ENCODE peak calls at places on chromosomes 7 and 10, in six cellular contexts. Q is MM.1S; J is cardiac muscle cell; N is adrenal gland; P is fibroblast of lung; C is CD8-positive, alpha-beta T cell. L is an unnamed sample.

GRCh38 chr7:30840176-30841024 is 69.2 kb downstream of the MINDY4 start:
- DNase-seq in J (no peak), Q (no peak), N (no peak), C (no peak), P (no peak), L (no peak)

GRCh38 chr10:5512881-5513698 is 11.7 kb upstream of the CALML3 start:
- DNase-seq in N (no peak), C (no peak), J (no peak), Q (no peak), P (no peak), L (no peak)

GRCh38 chr7:17844514-17845196 is 95.6 kb downstream of the SNX13 start:
- DNase-seq in J (no peak), N (no peak), Q (no peak), P (no peak), C (no peak), L (no peak)

GRCh38 chr10:124999433-125000365 is 57.8 kb downstream of the ZRANB1 start:
- DNase-seq in J (peak), C (no peak), P (peak), Q (no peak), N (peak), L (peak)

GRCh38 chr7:1091019-1091643 is 3.2 kb downstream of the GPER1 start:
- DNase-seq in J (no peak), Q (no peak), P (peak), N (no peak), C (no peak), L (no peak)

GRCh38 chr7:22150221-22150620 is 204.5 kb upstream of the CDCA7L start:
- DNase-seq in N (no peak), J (peak), C (no peak), Q (no peak), P (peak), L (no peak)

GRCh38 chr7:141550694-141551079 is 523 bp upstream of the AGK start:
- DNase-seq in N (no peak), J (no peak), C (no peak), Q (no peak), P (no peak), L (no peak)

GRCh38 chr10:122558452-122558851 is 2.1 kb upstream of the DMBT1 start:
- DNase-seq in Q (no peak), P (no peak), C (peak), N (no peak), J (no peak), L (no peak)

GRCh38 chr10:14681305-14681704 is 93.4 kb downstream of the FAM107B start:
- DNase-seq in J (no peak), N (no peak), P (no peak), Q (no peak), C (no peak), L (no peak)

GRCh38 chr10:111207525-111207924 is 130.7 kb downstream of the ADRA2A start:
- DNase-seq in Q (no peak), C (no peak), J (no peak), N (no peak), P (no peak), L (no peak)
- TF ChIP-seq CTCF in Q (no peak), C (no peak), J (no peak), N (no peak), P (no peak), L (peak)

GRCh38 chr7:130912910-130913720 is 179.1 kb upstream of the KLF14 start:
- DNase-seq in N (peak), J (peak), C (peak), Q (peak), P (peak), L (peak)
- H3K4me3 ChIP-seq in N (peak), J (no peak), C (peak), Q (peak), P (peak), L (peak)

GRCh38 chr10:42177077-42177792 is 461.1 kb downstream of the ZNF33B start:
- DNase-seq in Q (no peak), J (no peak), P (no peak), N (no peak), C (no peak), L (no peak)
- H3K27ac ChIP-seq in Q (no peak), J (no peak), P (no peak), N (no peak), C (no peak), L (no peak)

GRCh38 chr10:24465124-24465874 is 256.4 kb downstream of the KIAA1217 start:
- DNase-seq in C (no peak), N (no peak), Q (no peak), J (peak), P (peak), L (no peak)

GRCh38 chr10:24463683-24464426 is 254.9 kb downstream of the KIAA1217 start:
- DNase-seq in Q (peak), N (peak), C (no peak), J (peak), P (peak), L (peak)

GRCh38 chr10:24462340-24462739 is 253.4 kb downstream of the KIAA1217 start:
- DNase-seq in J (no peak), P (no peak), C (no peak), N (no peak), Q (no peak), L (no peak)

GRCh38 chr10:24465899-24466615 is 257.1 kb downstream of the KIAA1217 start:
- DNase-seq in N (peak), Q (peak), P (peak), C (no peak), J (peak), L (peak)

DNA sequence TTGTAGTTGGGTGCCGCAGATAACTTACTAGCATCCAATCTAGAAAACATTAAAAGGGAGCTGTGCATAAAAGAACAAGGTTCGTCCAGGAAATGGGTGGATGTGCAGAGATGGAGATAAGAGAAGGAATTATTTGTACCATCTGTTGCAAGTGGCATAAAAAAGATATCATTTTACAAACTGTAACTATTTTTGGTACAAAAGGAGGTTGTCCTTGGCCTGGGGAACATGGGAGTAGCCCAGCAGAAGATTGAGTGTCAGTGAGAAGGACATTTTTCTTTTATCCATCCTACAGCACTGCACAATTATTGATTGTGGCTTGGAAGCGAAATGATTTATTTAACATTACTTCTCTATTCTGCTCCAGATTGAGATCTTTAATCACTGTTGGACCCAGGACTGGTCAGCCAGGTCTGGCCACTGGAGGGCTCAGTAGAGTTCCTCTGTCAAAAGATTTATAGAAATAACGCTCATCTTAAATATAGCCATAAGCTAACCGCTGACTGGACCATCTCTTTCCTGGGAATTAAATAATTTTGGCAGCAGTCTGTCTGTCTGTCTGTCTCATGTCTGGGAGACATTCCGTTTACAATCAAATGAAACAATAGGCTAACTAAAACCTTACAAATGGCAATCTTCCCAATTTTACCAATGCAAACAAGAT is 254.1 kb downstream of the KIAA1217 start:
- DNase-seq in N (no peak), C (no peak), Q (no peak), P (peak), J (no peak), L (no peak)
- TF ChIP-seq CTCF in N (peak), C (no peak), Q (no peak), P (peak), J (peak), L (peak)

GRCh38 chr10:95785942-95786669 is 30.1 kb downstream of the ENTPD1 start:
- DNase-seq in N (no peak), P (no peak), J (no peak), Q (no peak), C (no peak), L (no peak)
- H3K4me3 ChIP-seq in N (no peak), P (no peak), J (no peak), Q (no peak), C (no peak), L (no peak)

GRCh38 chr7:42285383-42285824 is 48.4 kb upstream of the GLI3 start:
- DNase-seq in N (no peak), C (no peak), J (no peak), P (peak), Q (no peak), L (no peak)
- H3K27ac ChIP-seq in N (no peak), C (no peak), J (no peak), P (no peak), Q (no peak), L (no peak)

GRCh38 chr7:156833311-156833710 is 59.7 kb downstream of the LMBR1 start:
- DNase-seq in Q (no peak), J (no peak), P (no peak), C (no peak), N (no peak), L (no peak)

GRCh38 chr7:156832195-156832877 is 60.6 kb downstream of the LMBR1 start:
- DNase-seq in P (no peak), N (no peak), C (no peak), Q (no peak), J (no peak), L (no peak)

GRCh38 chr7:156829669-156830336 is 63.2 kb downstream of the LMBR1 start:
- DNase-seq in C (no peak), N (no peak), P (no peak), Q (no peak), J (no peak), L (no peak)

GRCh38 chr7:156823441-156823840 is 69.5 kb downstream of the LMBR1 start:
- DNase-seq in C (no peak), J (peak), P (no peak), N (no peak), Q (no peak), L (no peak)

DNA sequence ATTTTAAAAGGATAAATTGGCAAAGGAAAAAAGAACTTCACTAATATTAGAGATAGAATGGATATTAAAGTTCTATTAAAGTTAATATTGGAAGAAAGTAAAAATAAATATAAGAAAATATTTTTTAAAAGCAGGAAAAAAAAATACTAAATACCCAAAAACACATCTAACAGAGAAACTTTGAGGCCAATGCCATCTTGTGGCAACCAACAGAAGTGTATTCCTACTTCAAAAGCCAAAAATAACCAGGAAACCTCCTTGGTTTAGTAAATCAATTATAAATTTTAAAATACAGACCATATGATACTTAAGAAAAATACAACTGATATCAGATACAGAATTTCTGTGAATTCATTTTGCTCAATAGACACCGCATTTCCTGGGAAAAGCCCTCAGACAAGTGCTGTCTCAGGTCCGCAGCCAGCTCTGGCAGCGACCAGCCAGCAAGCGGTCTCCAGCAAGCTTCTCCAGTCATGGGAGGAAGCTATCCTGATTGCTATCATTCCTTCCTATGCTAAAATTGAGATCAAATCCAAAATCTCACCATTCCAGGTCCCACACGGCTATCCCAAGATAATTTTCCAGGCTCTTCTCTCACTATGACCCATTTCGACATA is 65.3 kb downstream of the LMBR1 start:
- DNase-seq in J (peak), P (peak), N (no peak), C (no peak), Q (peak), L (no peak)
- TF ChIP-seq CTCF in J (peak), P (peak), N (peak), C (peak), Q (peak), L (peak)

GRCh38 chr7:148118371-148118770 is 472.2 kb upstream of the C7orf33 start:
- DNase-seq in Q (no peak), P (no peak), N (no peak), C (no peak), J (no peak), L (no peak)
- H3K4me3 ChIP-seq in Q (no peak), P (no peak), N (no peak), C (no peak), J (no peak), L (no peak)

DNA sequence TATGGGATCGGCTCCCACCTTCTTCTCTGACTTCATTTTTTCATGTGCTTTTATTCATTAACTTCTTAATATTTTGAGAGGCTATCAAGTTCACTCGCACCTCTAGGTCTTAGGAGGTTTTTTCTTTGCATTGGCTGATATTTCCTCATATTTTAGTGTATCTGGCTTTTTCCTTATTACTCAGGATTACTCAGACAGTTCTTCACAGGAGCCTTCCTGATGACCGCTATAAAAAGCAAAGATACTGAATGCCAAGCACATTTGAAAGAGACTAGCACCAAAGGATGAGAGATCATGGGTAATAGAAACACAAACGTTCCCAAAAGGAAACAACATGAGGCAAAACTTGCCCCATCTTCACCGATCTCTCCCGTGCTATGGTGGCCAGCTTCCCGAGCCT is 409.2 kb upstream of the KLF6 start:
- DNase-seq in C (no peak), P (peak), N (no peak), J (no peak), Q (no peak), L (no peak)
- H3K27ac ChIP-seq in C (no peak), P (no peak), N (no peak), J (no peak), Q (no peak), L (no peak)

DNA sequence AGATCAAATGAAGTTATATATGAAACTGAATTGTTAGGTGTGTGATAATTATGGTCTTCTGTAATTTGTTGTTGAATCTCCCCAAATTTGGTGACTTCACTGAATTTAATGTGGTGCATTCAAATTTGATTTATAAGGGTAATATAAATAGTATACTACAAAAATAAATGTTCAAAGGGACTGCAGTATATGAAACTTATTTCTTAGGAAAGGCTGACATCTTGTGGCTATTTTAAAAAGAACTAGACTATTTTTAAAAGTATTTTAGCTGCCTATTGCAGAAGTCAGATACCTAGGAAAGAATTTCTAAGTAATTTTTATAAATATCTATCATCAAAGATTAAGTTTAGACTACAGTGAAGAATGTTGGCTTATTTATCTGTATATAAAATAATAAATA is 36.6 kb downstream of the ATRNL1 start:
- DNase-seq in J (peak), P (peak), N (no peak), C (no peak), Q (peak), L (peak)
- TF ChIP-seq CTCF in J (peak), P (peak), N (no peak), C (peak), Q (peak), L (peak)